ENCODE peak calls at places on chromosomes 11 and 22, in eight cellular contexts. X, N, P, L, O, F, V and Y are unnamed samples.

GRCh38 chr11:46188017-46188416 is 66.8 kb upstream of the PHF21A start:
- DNase-seq in X (no peak), N (no peak), P (no peak), L (no peak), O (no peak), F (no peak), V (no peak), Y (no peak)

GRCh38 chr11:63511349-63511748 is 5.5 kb downstream of the LGALS12 start:
- DNase-seq in X (no peak), N (no peak), P (no peak), L (no peak), O (no peak), F (no peak), V (no peak), Y (no peak)

GRCh38 chr11:7457211-7457610 is 28.1 kb upstream of the OLFML1 start:
- DNase-seq in X (no peak), N (peak; percentile 13), P (no peak), L (no peak), O (no peak), F (no peak), V (no peak), Y (no peak)

GRCh38 chr22:25668437-25668836 is 73.6 kb upstream of the MYO18B start:
- DNase-seq in X (no peak), N (no peak), P (no peak), L (peak; percentile 52), O (no peak), F (no peak), V (no peak), Y (no peak)

GRCh38 chr22:48448821-48449220 is 1378.9 kb downstream of the BRD1 start:
- DNase-seq in X (no peak), N (no peak), P (no peak), L (no peak), O (no peak), F (no peak), V (no peak), Y (no peak)

GRCh38 chr11:24513837-24514594 is 17.2 kb downstream of the LUZP2 start:
- DNase-seq in X (no peak), N (no peak), P (no peak), L (no peak), O (no peak), F (no peak), V (no peak), Y (no peak)

GRCh38 chr11:2964782-2965181 is 27.3 kb downstream of the NAP1L4 start:
- DNase-seq in X (no peak), N (no peak), P (no peak), L (no peak), O (no peak), F (no peak), V (no peak), Y (no peak)

GRCh38 chr11:2673871-2674471 is 25.8 kb downstream of the KCNQ1OT1 start:
- DNase-seq in X (no peak), N (no peak), P (no peak), L (no peak), O (no peak), F (no peak), V (no peak), Y (no peak)

GRCh38 chr11:44978961-44979331 is 28.3 kb upstream of the TP53I11 start:
- DNase-seq in X (no peak), N (no peak), P (peak; percentile 87), L (peak; percentile 81), O (no peak), F (no peak), V (no peak), Y (peak; percentile 80)

GRCh38 chr11:1491379-1491778 is 4.8 kb upstream of the MOB2 start:
- DNase-seq in X (no peak), N (no peak), P (no peak), L (no peak), O (no peak), F (no peak), V (no peak), Y (no peak)